ENCODE peak calls at places on chromosomes 2 and 18, in nine cellular contexts. J is stomach; M is upper lobe of right lung; I is fibroblast of lung; S is heart left ventricle; U is CD4-positive, alpha-beta memory T cell; W is tibial nerve; Z is tibial artery; H is endodermal cell. A is an unnamed sample. For H3K4me1 and H3K27me3, the result is how much of the 10 kb centered on the place peaks cover.

GRCh38 chr2:54438271-54438670 is 17.9 kb upstream of the SPTBN1 start:
- DNase-seq in W (no peak), Z (no peak), U (no peak), H (no peak), S (peak), I (no peak), M (no peak), J (no peak), A (peak)

GRCh38 chr18:41871229-41872000 is 83.6 kb upstream of the PIK3C3 start:
- DNase-seq in S (no peak), W (no peak), J (no peak), H (no peak), I (no peak), U (no peak), M (no peak), Z (no peak), A (no peak)

GRCh38 chr2:14530506-14530905 is 102.0 kb upstream of the LRATD1 start:
- DNase-seq in I (peak), Z (no peak), M (no peak), J (no peak), U (no peak), S (no peak), H (no peak), W (no peak), A (no peak)

GRCh38 chr2:213078686-213079085 is 72.7 kb downstream of the IKZF2 start:
- DNase-seq in S (no peak), W (no peak), J (no peak), M (no peak), Z (no peak), U (no peak), H (no peak), I (no peak), A (no peak)

GRCh38 chr2:217475791-217476190 is 527.0 kb downstream of the TNS1 start:
- DNase-seq in I (no peak), W (no peak), H (no peak), S (no peak), M (no peak), J (no peak), Z (no peak), U (no peak), A (no peak)

GRCh38 chr2:42895796-42896145 is 103.4 kb upstream of the HAAO start:
- DNase-seq in W (no peak), Z (no peak), I (no peak), M (no peak), U (no peak), H (peak), J (no peak), S (no peak), A (no peak)

GRCh38 chr18:54718436-54718773 is 109.9 kb upstream of the RAB27B start:
- DNase-seq in I (no peak), J (no peak), S (no peak), W (no peak), M (no peak), U (no peak), H (no peak), Z (no peak), A (no peak)

GRCh38 chr2:109301746-109302145 is 172.7 kb downstream of the SH3RF3 start:
- DNase-seq in Z (no peak), J (no peak), I (no peak), U (no peak), M (no peak), W (no peak), S (no peak), H (no peak), A (no peak)

GRCh38 chr2:201909961-201910361 is 103.6 kb downstream of the CDK15 start:
- DNase-seq in M (no peak), Z (no peak), H (no peak), U (no peak), I (peak), S (no peak), J (no peak), W (no peak), A (no peak)

GRCh38 chr2:216665240-216665639 is 30.1 kb downstream of the IGFBP5 start:
- DNase-seq in J (peak), M (no peak), U (no peak), W (peak), Z (no peak), I (peak), H (peak), S (no peak), A (peak)

GRCh38 chr2:200985806-200986205 is 22.3 kb upstream of the ORC2 start:
- DNase-seq in H (no peak), U (no peak), Z (no peak), J (no peak), W (no peak), S (no peak), M (no peak), I (peak), A (no peak)

GRCh38 chr2:18987592-18988073 is 370.8 kb downstream of the OSR1 start:
- DNase-seq in J (peak), W (peak), S (peak), H (no peak), I (peak), M (no peak), Z (peak), U (no peak), A (peak)

GRCh38 chr2:224909885-224910517 is 132.3 kb downstream of the DOCK10 start:
- DNase-seq in M (peak), U (peak), H (no peak), S (peak), J (peak), W (peak), Z (peak), I (peak), A (peak)

GRCh38 chr2:238947920-238948710 is 100.2 kb downstream of the TWIST2 start:
- DNase-seq in J (peak), H (peak), W (peak), I (peak), M (peak), U (no peak), Z (peak), S (peak), A (peak)

GRCh38 chr2:170680172-170680913 is 34.8 kb upstream of the SP5 start:
- DNase-seq in M (no peak), J (no peak), H (peak), U (no peak), Z (no peak), S (no peak), I (no peak), W (no peak), A (no peak)

GRCh38 chr2:98118161-98118560 is 31.2 kb downstream of the VWA3B start:
- DNase-seq in U (no peak), I (peak), Z (no peak), J (no peak), H (no peak), M (no peak), W (no peak), S (no peak), A (no peak)

GRCh38 chr2:179454443-179455218 is 190.0 kb upstream of the SESTD1 start:
- DNase-seq in S (no peak), H (no peak), W (no peak), I (peak), Z (no peak), M (no peak), J (no peak), U (no peak), A (no peak)

GRCh38 chr2:19051238-19051831 is 307.1 kb downstream of the OSR1 start:
- DNase-seq in W (no peak), U (no peak), I (no peak), Z (no peak), M (no peak), H (no peak), J (no peak), S (no peak), A (no peak)

GRCh38 chr2:9602412-9602811 is 28.4 kb downstream of the YWHAQ start:
- DNase-seq in W (no peak), I (no peak), J (no peak), H (no peak), Z (no peak), S (no peak), M (no peak), U (no peak), A (no peak)

GRCh38 chr2:27628767-27629709 is at the start of the genes CCDC121 and GPN1:
- DNase-seq in W (peak), Z (peak), U (peak), M (peak), I (peak), S (peak), H (peak), J (peak), A (peak)

GRCh38 chr2:159119652-159120257 is 151.3 kb downstream of the TANC1 start:
- DNase-seq in U (no peak), S (peak), H (no peak), M (no peak), I (no peak), Z (no peak), J (no peak), W (no peak), A (peak)

GRCh38 chr2:54106631-54107454 is 8.6 kb upstream of the ACYP2 start:
- DNase-seq in I (peak), S (no peak), M (no peak), Z (no peak), U (peak), W (no peak), H (peak), J (peak), A (no peak)

GRCh38 chr2:184357033-184357432 is 241.3 kb upstream of the ZNF804A start:
- DNase-seq in S (no peak), H (no peak), U (no peak), W (no peak), J (no peak), I (no peak), M (no peak), Z (no peak), A (no peak)

GRCh38 chr2:32652555-32653209 is 24.8 kb downstream of the TTC27 start:
- DNase-seq in J (no peak), H (no peak), M (no peak), I (peak), U (no peak), Z (no peak), W (no peak), S (no peak), A (no peak)

GRCh38 chr2:126971481-126972271 is 73.0 kb downstream of the TEX51 start:
- DNase-seq in S (peak), J (peak), W (peak), Z (peak), H (peak), U (peak), M (peak), I (peak), A (peak)

GRCh38 chr2:197993363-197993762 is 189.0 kb downstream of the PLCL1 start:
- DNase-seq in Z (no peak), I (no peak), M (no peak), U (no peak), S (no peak), W (no peak), J (no peak), H (no peak), A (no peak)

GRCh38 chr2:66432801-66433694 is 1.9 kb upstream of the MEIS1 start:
- DNase-seq in H (peak), J (peak), S (peak), U (no peak), W (peak), I (peak), Z (peak), M (peak), A (peak)

GRCh38 chr2:19793132-19793750 is 108.5 kb downstream of the TTC32 start:
- DNase-seq in I (no peak), M (no peak), J (no peak), W (no peak), Z (no peak), U (no peak), H (no peak), S (no peak), A (no peak)

GRCh38 chr18:25433590-25433989 is 81.6 kb upstream of the ZNF521 start:
- DNase-seq in Z (no peak), I (no peak), W (no peak), J (no peak), M (no peak), S (no peak), H (no peak), U (no peak), A (no peak)

GRCh38 chr18:63451774-63452173 is 25.0 kb upstream of the SERPINB5 start:
- DNase-seq in U (no peak), M (no peak), W (no peak), H (no peak), I (no peak), J (no peak), S (no peak), Z (no peak), A (no peak)

GRCh38 chr18:45958730-45959129 is 8.4 kb downstream of the EPG5 start:
- DNase-seq in S (no peak), Z (no peak), I (peak), H (no peak), U (no peak), M (no peak), J (no peak), W (no peak), A (no peak)

GRCh38 chr18:71036783-71037182 is 747.9 kb downstream of the SOCS6 start:
- DNase-seq in U (no peak), W (no peak), J (no peak), I (peak), H (no peak), M (no peak), S (no peak), Z (no peak), A (no peak)

GRCh38 chr18:45212186-45213039 is 402.9 kb upstream of the SLC14A2 start:
- DNase-seq in S (peak), J (peak), M (peak), H (peak), Z (peak), I (peak), W (peak), U (peak), A (peak)

GRCh38 chr2:101361079-101361478 is 26.2 kb downstream of the CREG2 start:
- DNase-seq in H (no peak), W (no peak), J (no peak), Z (no peak), I (no peak), M (no peak), U (no peak), S (no peak), A (no peak)

GRCh38 chr2:101361519-101361918 is 25.8 kb downstream of the CREG2 start:
- DNase-seq in W (no peak), I (no peak), U (peak), S (no peak), J (no peak), Z (no peak), M (no peak), H (no peak), A (no peak)

GRCh38 chr2:101357386-101357785 is 29.9 kb downstream of the CREG2 start:
- DNase-seq in H (no peak), J (no peak), S (no peak), Z (no peak), W (no peak), I (no peak), M (no peak), U (no peak), A (no peak)

GRCh38 chr2:101360229-101360628 is 27.1 kb downstream of the CREG2 start:
- DNase-seq in I (peak), W (no peak), M (no peak), U (no peak), S (no peak), J (no peak), Z (no peak), H (no peak), A (no peak)

DNA sequence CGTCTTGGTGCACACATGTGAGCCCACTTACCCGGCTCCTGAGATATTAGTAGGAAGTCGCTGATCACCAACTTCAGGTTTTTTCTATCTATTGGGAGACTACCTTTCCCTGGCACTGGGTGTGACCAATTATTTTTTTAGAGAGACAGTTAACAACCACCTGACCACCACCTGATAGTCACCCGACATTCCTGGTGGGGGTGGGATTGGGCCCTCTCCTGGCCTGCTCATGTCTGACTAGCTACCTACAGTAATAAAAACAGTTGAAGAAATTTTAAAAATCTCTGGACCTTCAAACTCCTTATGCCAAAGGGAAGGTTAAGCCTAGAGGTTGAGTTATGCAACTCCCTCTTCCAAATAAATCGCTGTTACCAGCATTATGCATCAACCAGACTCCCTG is 27.9 kb downstream of the CREG2 start:
- DNase-seq in M (no peak), W (no peak), S (no peak), H (no peak), Z (no peak), J (no peak), U (no peak), I (no peak), A (no peak)
- H3K4me1 ChIP-seq in M (under half), W (under half), S (under half), H (under half), Z (under half), J (under half), U (under half), I (under half), A (under half)

GRCh38 chr18:59763541-59764136 is 66.4 kb upstream of the CCBE1 start:
- DNase-seq in U (no peak), S (no peak), H (no peak), J (no peak), I (no peak), W (no peak), Z (no peak), M (no peak), A (no peak)

GRCh38 chr18:59764281-59764680 is 67.1 kb upstream of the CCBE1 start:
- DNase-seq in M (no peak), W (no peak), I (no peak), S (no peak), H (no peak), U (no peak), J (no peak), Z (no peak), A (no peak)

GRCh38 chr18:59758837-59759236 is 61.6 kb upstream of the CCBE1 start:
- DNase-seq in U (no peak), S (no peak), M (no peak), H (no peak), W (no peak), I (no peak), Z (no peak), J (no peak), A (no peak)

GRCh38 chr18:59765343-59765742 is 68.1 kb upstream of the CCBE1 start:
- DNase-seq in W (no peak), U (no peak), J (no peak), Z (no peak), S (no peak), I (no peak), H (no peak), M (no peak), A (no peak)

DNA sequence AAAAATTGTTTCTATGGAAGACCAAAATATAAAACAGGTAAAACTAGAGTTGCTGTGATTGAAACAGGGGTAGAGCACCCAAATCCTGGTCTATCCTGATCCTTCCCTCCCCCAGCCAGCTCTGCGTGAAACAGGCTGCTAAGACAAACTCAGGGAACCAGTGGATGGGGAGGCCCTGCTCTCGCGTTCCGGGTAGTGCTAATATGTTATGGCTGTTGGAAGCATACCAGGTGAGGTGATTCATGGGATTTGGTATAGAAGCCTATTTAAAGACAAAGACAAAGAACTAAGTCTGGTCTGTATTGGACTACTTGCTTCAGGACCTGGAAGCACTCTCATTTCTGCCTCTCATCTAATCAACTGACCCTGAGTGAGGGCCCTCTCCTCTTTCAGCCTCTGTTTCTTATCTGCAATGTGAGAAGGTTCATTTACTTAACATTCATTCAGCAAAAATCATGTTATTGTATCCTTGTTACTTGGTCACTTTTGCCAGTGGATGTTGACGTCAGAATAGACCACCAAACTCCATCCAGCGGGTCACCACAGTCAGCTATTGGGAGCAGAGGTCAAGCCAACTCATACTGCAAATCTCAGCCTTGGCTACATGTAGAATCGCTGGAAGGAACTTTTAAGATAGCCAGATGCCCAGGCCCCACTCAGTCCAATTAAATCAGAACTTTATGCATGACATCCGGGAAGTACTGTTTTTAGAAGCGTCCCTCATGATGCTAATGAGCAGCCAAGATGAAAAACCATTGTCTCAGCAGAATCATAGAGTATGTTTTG is 63.2 kb upstream of the CCBE1 start:
- DNase-seq in J (no peak), U (no peak), Z (no peak), I (peak), H (no peak), S (no peak), W (no peak), M (no peak), A (no peak)
- H3K27me3 ChIP-seq in J (under half), U (under half), Z (under half), I (under half), H (under half), S (under half), W (under half), M (under half), A (under half)

GRCh38 chr18:3713166-3713565 is 263.2 kb downstream of the TGIF1 start:
- DNase-seq in J (no peak), H (no peak), S (no peak), Z (no peak), I (peak), U (no peak), W (no peak), M (no peak), A (no peak)
- H3K4me1 ChIP-seq in J (under half), H (under half), S (under half), Z (under half), I (under half), U (under half), W (under half), M (under half), A (under half)

GRCh38 chr18:38487521-38487920 is 921.9 kb upstream of the CELF4 start:
- DNase-seq in J (no peak), I (no peak), H (peak), W (no peak), S (no peak), M (no peak), Z (no peak), U (no peak), A (no peak)

GRCh38 chr18:38493991-38494559 is 928.5 kb upstream of the CELF4 start:
- DNase-seq in Z (no peak), U (no peak), W (no peak), I (no peak), S (no peak), H (no peak), J (no peak), M (no peak), A (no peak)

GRCh38 chr18:38496222-38496810 is 930.7 kb upstream of the CELF4 start:
- DNase-seq in S (no peak), I (no peak), W (no peak), M (no peak), Z (no peak), U (no peak), H (no peak), J (no peak), A (no peak)

DNA sequence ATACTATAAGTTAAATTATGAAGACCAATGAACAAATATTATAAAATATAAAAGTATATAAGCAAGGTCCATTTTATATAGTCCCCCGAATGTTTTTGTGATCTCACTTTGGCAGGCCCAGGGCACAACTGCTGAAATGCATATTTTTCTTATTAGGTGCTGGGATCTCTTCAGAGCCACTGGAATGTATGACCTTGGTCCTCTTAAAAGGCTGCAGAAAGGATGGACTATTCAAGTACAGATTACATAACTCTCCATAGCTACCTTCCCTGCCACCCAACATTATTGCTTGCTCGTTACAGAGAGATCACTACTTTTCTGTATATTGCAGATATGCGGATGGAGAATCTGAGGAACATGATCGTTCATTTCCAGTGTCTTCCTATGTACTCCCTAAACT is 925.6 kb upstream of the CELF4 start:
- DNase-seq in J (no peak), Z (no peak), U (no peak), I (no peak), W (no peak), S (no peak), M (no peak), H (no peak), A (no peak)
- H3K27me3 ChIP-seq in J (under half), Z (under half), U (under half), I (under half), W (under half), S (under half), M (under half), H (under half), A (under half)